ENCODE peak calls at places on chromosomes 4 and X, in eight cellular contexts. J is SJSA1, B is mucosa of descending colon, K is MM.1S, S is uterus, R is right cardiac atrium, N is SJCRH30, I is thoracic aorta. L is an unnamed sample. For H3K4me1, the result is how much of the 10 kb centered on the place peaks cover.

GRCh38 chrX:85244411-85245210 is 820 bp downstream of the ZNF711 start:
- DNase-seq in J (peak), B (peak), K (no peak), S (no peak), R (peak), N (peak), I (no peak), L (no peak)

GRCh38 chrX:74420194-74421035 is 878 bp upstream of the SLC16A2 start:
- DNase-seq in J (peak), B (peak), K (no peak), S (peak), R (peak), N (peak), I (peak), L (peak)

GRCh38 chr4:119735136-119735770 is 106.6 kb upstream of the PDE5A start:
- DNase-seq in J (peak), B (no peak), K (peak), S (no peak), R (no peak), N (no peak), I (no peak), L (no peak)

GRCh38 chrX:136251042-136251991 is at the start of gene MAP7D3:
- DNase-seq in J (peak), B (peak), K (peak), S (peak), R (peak), N (peak), I (no peak), L (peak)

GRCh38 chr4:53981573-53981972 is 82.8 kb downstream of the CHIC2 start:
- DNase-seq in J (no peak), B (no peak), K (no peak), S (no peak), R (no peak), N (no peak), I (no peak), L (no peak)

GRCh38 chr4:139704915-139705485 is 39.4 kb downstream of the MGST2 start:
- DNase-seq in J (no peak), B (no peak), K (no peak), S (no peak), R (no peak), N (no peak), I (no peak), L (no peak)

GRCh38 chr4:85081196-85081595 is 114.7 kb upstream of the WDFY3 start:
- DNase-seq in J (no peak), B (no peak), K (peak), S (no peak), R (no peak), N (no peak), I (no peak), L (no peak)

GRCh38 chr4:13905543-13905942 is 278.0 kb upstream of the BOD1L1 start:
- DNase-seq in J (no peak), B (no peak), K (no peak), S (no peak), R (no peak), N (no peak), I (no peak), L (no peak)

GRCh38 chrX:100381613-100382012 is 28.5 kb downstream of the PCDH19 start:
- DNase-seq in J (no peak), B (no peak), K (no peak), S (no peak), R (no peak), N (no peak), I (no peak), L (no peak)

GRCh38 chr4:55865228-55865806 is 11.9 kb downstream of the EXOC1 start:
- DNase-seq in J (peak), B (no peak), K (no peak), S (no peak), R (no peak), N (no peak), I (no peak), L (no peak)

GRCh38 chr4:102427599-102427998 is 73.6 kb upstream of the NFKB1 start:
- DNase-seq in J (no peak), B (no peak), K (no peak), S (no peak), R (no peak), N (no peak), I (no peak), L (no peak)

GRCh38 chr4:148514041-148514440 is 71.8 kb upstream of the NR3C2 start:
- DNase-seq in J (no peak), B (no peak), K (no peak), S (no peak), R (no peak), N (no peak), I (no peak), L (no peak)

GRCh38 chr4:6990661-6991060 is 52.5 kb upstream of the TADA2B start:
- DNase-seq in J (no peak), B (no peak), K (no peak), S (no peak), R (no peak), N (no peak), I (no peak), L (no peak)
- H3K4me1 ChIP-seq in J (under half), B (under half), K (half or more), S (under half), R (under half), N (under half), I (under half), L (half or more)

DNA sequence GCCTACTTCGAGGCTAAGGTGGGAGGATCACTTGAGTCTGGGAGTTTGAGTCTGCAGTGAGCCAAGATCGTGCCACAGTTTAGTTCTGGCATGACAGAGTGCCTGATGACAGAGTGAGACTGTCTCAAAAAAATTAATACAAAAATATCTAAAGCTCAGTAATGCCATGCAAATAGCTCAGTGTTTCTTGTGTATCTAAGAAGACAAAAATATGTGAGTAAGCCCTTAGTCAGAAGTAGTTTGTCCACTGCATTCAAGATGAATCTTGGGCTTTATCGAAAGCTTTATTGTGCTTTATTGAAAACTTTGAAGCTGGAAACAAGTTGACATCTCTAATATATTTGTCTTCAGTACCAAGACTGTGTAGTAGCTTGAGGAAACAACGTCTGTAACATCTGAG is 115.9 kb downstream of the GPAT3 start:
- DNase-seq in J (no peak), B (no peak), K (no peak), S (no peak), R (no peak), N (no peak), I (no peak), L (no peak)
- H3K4me1 ChIP-seq in J (under half), B (under half), K (under half), S (under half), R (under half), N (under half), I (under half), L (under half)

GRCh38 chr4:2237267-2237666 is 4.7 kb downstream of the HAUS3 start:
- DNase-seq in J (no peak), B (no peak), K (no peak), S (no peak), R (no peak), N (no peak), I (no peak), L (no peak)
- H3K4me1 ChIP-seq in J (under half), B (under half), K (under half), S (under half), R (under half), N (under half), I (under half), L (under half)

GRCh38 chr4:80140237-80140636 is 57.1 kb upstream of the PRDM8 start:
- DNase-seq in J (no peak), B (no peak), K (no peak), S (no peak), R (no peak), N (no peak), I (no peak), L (no peak)
- H3K4me1 ChIP-seq in J (under half), B (under half), K (under half), S (under half), R (under half), N (under half), I (under half), L (under half)

DNA sequence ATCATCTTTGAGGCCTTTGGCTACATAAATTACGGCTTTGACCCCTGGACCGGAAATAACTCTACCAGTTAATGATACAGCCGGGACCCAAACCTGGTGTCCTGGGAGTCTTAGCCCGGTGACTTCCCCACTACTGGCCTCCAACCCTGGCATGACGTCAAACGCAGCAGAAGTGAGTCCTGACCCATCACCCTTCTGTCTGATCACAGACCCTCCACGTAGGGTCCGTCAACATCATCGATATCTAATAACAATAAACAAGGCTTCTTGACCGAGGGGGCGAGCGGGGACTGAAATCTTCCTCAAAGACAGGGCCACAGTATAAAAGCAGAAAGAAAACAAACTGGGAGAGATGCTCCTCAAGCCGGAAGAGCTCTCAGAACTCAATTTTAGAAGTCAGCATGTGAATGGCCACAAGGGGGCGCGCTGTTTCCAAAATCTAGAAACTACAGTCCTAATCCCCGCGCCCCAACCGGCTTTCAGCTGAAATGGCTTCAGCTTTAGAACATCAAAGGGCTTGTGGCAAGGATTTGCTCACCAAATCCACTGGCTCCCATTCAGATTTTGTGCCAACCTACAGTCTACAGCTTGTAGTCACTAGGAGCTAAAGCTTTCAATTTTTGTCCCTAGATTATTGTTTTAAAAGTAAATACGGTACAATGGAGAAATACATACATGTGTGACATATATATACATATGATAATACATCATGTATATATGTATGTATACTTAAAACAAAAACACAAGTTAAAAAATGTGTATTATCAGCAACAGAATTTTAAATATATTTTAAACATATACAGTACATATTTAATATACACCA is 46.4 kb upstream of the ENPP6 start:
- DNase-seq in J (peak), B (peak), K (peak), S (peak), R (peak), N (peak), I (peak), L (peak)
- H3K4me1 ChIP-seq in J (under half), B (under half), K (under half), S (under half), R (under half), N (under half), I (under half), L (under half)

GRCh38 chr4:151993521-151993920 is 232.7 kb upstream of the GATB start:
- DNase-seq in J (no peak), B (no peak), K (no peak), S (no peak), R (no peak), N (no peak), I (no peak), L (no peak)

GRCh38 chr4:151991001-151991883 is 230.4 kb upstream of the GATB start:
- DNase-seq in J (no peak), B (no peak), K (peak), S (no peak), R (peak), N (no peak), I (no peak), L (no peak)

GRCh38 chr4:151992301-151992700 is 231.5 kb upstream of the GATB start:
- DNase-seq in J (no peak), B (no peak), K (no peak), S (no peak), R (no peak), N (no peak), I (no peak), L (no peak)

GRCh38 chr4:151991884-151992166 is 231.0 kb upstream of the GATB start:
- DNase-seq in J (no peak), B (no peak), K (no peak), S (no peak), R (no peak), N (no peak), I (no peak), L (no peak)

DNA sequence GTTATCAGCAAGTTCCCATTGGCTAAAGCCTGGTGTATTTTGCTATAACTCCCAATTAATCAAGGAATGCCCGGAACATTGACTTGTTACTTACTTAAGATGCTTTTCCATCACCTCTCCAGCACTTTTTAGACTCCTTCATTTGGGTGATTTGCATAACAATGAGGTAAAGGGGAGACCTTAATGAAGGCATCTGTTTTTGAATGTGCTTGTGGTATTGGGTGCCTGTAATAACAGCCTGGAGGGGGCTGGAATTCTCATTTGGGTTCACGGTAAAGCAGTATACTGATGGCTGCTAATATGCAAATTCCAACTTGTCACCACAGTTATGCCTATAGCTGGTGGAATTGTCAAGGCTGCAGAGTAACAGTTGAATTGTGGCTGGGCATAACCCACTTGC is 231.9 kb upstream of the GATB start:
- DNase-seq in J (no peak), B (no peak), K (no peak), S (no peak), R (no peak), N (no peak), I (no peak), L (no peak)
- H3K4me1 ChIP-seq in J (under half), B (under half), K (under half), S (under half), R (under half), N (under half), I (under half), L (under half)

L was measured in psoas muscle.